ENCODE peak calls at places on chromosomes 7 and 10, in four cellular contexts. K is PC-9; L is testis; F is effector memory CD4-positive, alpha-beta T cell. C is an unnamed sample. For H3K4me1, the result is how much of the 10 kb centered on the place peaks cover.

GRCh38 chr7:376306-376969 is 86.5 kb downstream of the FOXL3 start:
- DNase-seq in F (no peak), L (no peak), K (no peak), C (no peak)

GRCh38 chr7:41652265-41652664 is 50.6 kb downstream of the INHBA start:
- DNase-seq in L (no peak), K (no peak), F (no peak), C (no peak)

GRCh38 chr10:11045995-11046394 is 28.3 kb downstream of the CELF2 start:
- DNase-seq in F (no peak), L (peak), K (no peak), C (no peak)

GRCh38 chr10:44390585-44391072 is 5.7 kb upstream of the CXCL12 start:
- DNase-seq in L (no peak), K (no peak), F (no peak), C (no peak)

GRCh38 chr7:69825031-69825681 is 226.9 kb downstream of the AUTS2 start:
- DNase-seq in L (no peak), F (no peak), K (no peak), C (no peak)

GRCh38 chr7:135716677-135717238 is 11.2 kb downstream of the SLC13A4 start:
- DNase-seq in F (no peak), K (peak), L (no peak), C (no peak)

GRCh38 chr7:44977304-44977858 is 1.4 kb downstream of the MYO1G start:
- DNase-seq in L (no peak), K (peak), F (peak), C (peak)

GRCh38 chr10:78905940-78906308 is 162.8 kb upstream of the ZMIZ1 start:
- DNase-seq in K (peak), L (no peak), F (no peak), C (no peak)

DNA sequence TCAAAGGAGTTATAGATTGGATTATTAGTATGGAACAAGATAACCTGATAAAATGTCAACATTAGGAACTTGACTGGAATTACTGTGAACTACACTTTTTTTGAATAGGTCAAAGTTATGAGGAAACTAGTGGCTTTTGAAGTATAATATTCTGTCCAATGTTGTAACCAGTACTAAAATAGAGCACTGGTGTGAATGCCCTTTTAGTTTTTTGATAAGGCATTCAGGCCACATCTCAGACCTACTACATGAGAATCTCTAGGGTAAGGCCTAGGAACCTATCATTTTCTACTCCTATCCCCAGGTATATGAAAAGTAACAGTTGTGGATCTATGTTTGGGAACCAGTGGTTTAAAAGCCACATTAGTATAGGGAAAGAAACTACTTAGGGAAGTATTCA is 16.4 kb downstream of the KMT2E start:
- DNase-seq in L (no peak), K (no peak), F (no peak), C (no peak)
- H3K4me1 ChIP-seq in L (under half), K (under half), F (under half), C (half or more)

DNA sequence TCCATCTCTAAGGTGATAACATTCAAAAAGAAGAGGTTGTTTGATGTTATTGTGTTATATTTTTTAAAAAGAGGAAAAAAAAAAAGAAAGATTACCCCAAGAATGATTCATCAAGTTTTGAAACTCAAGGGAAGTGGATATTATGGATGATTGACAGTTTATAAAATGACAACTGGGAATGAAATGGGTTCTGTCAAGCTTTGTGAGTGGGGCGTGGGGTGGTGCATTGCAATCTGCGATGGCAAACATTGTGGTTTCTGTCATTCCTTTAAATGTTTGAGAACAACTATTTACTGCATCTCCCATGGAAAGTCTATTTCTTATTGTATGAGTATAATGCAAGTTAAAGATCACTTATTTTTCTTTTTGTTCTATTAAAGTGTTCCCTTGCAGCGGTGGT is 297.0 kb downstream of the CCDC3 start:
- DNase-seq in L (no peak), F (no peak), K (peak), C (no peak)
- H3K4me1 ChIP-seq in L (under half), F (under half), K (half or more), C (under half)

GRCh38 chr7:30910369-30911073 is 1.1 kb upstream of the AQP1 start:
- DNase-seq in K (no peak), L (no peak), F (no peak), C (no peak)
- H3K4me1 ChIP-seq in K (under half), L (under half), F (under half), C (under half)

DNA sequence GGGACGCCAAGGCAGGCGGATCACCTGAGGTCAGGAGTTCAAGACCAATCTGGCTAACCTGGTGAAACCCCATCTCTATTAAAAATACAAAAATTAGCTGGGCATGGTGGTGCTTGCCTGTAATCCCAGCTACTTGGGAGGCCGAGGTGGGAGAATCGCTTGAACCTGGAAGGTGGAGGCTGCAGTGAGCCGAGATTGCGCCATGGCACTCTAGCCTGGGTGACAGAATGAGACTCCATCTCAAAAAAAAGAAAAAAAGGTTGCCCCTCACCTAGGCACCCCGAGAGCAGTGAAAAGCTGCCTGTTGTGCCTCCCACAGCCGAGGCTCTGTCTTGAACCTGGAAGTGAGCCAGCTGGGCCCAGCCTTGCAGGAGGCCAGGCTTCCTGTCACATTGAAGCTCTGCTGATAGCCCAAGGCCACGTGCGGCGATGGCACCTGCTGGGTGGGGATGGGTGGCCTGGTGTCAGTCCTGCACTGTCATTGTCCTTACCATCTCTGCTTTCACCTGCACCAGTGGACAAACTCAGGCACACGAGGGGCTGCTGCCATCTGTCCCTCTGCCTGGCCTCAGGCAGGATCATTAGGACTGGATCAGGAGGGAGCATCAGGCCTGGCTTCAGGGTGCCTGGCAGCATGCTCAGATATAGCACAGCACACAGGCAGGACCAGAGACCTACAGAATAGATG is 37.8 kb downstream of the DNAJB12 start:
- DNase-seq in L (peak), K (no peak), F (peak), C (no peak)
- H3K4me1 ChIP-seq in L (half or more), K (half or more), F (half or more), C (half or more)

DNA sequence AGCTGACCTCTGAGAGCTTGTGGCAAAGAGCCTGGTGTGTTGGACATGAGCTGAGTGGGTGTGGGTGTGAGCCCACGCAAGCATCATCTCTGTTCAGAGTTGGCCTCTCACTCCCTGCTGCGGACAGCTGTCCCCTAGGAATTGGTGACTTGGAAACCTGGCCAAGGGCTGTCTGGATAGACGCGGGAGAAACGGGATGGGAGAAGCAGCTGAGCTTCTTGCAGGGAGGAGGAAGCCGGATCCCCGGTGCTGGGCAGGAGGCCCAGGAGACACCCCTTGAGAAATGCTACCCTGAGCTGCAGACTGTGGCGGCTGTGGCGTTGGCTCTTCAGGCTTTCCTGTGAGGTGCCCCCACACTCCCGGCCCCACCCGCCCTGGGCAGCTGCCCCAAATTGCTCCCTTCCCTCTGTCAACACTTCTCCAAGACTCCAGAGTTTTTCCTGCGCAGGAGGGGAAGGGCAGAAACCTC is 121.9 kb upstream of the BTBD16 start:
- DNase-seq in F (no peak), K (no peak), L (no peak), C (no peak)
- H3K4me1 ChIP-seq in F (under half), K (under half), L (under half), C (under half)

GRCh38 chr10:122500726-122501125 is 39.4 kb downstream of the HTRA1 start:
- DNase-seq in L (no peak), K (no peak), F (no peak), C (no peak)

GRCh38 chr10:122500194-122500593 is 38.8 kb downstream of the HTRA1 start:
- DNase-seq in K (no peak), L (no peak), F (no peak), C (no peak)

GRCh38 chr10:122499491-122499941 is 38.2 kb downstream of the HTRA1 start:
- DNase-seq in L (no peak), K (no peak), F (no peak), C (no peak)

GRCh38 chr10:122498521-122498920 is 37.2 kb downstream of the HTRA1 start:
- DNase-seq in L (peak), F (no peak), K (no peak), C (no peak)

DNA sequence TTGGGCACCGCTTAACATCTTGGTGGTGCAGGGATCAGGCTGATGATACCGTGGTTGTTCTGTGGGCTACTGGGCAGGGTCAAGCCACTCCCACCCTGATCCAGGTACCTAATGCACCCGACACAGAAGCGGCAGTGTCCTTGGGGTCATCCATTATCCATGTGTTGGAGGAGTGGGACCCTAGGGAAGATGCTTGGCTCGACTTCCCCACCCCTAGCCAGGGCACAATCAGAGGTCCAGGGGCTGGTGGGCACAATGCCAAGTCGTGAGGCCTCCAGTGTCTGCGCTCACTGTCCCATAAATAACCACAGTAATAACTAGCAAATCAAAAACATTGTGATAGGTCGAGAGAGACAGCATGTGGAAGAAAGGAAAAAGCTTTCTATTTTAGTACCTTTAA is 37.7 kb downstream of the HTRA1 start:
- DNase-seq in L (no peak), F (no peak), K (no peak), C (no peak)
- H3K4me1 ChIP-seq in L (under half), F (under half), K (under half), C (under half)

GRCh38 chr10:86368987-86369386 is 2.4 kb upstream of the GRID1 start:
- DNase-seq in F (no peak), K (no peak), L (no peak), C (no peak)
- H3K4me1 ChIP-seq in F (under half), K (under half), L (under half), C (under half)

DNA sequence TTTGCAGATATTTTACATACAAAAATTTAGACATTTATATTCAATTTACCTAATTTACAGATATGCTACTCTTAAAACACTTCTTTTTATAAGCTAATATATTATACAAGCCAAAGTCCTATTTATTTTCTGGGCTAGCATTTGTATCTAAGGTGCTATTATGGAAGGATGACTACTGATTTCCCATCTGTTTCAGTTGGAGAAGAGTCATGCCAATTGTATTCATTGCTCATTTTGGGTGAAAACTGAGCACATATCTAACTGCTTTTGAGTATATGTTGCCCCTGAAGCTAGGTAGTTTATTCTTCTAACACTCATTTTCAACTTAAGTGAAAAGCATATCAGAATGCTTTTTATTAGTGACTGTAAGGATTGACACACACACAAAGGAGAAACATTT is 172.9 kb downstream of the CDK14 start:
- DNase-seq in L (no peak), K (no peak), F (no peak), C (no peak)
- H3K4me1 ChIP-seq in L (under half), K (under half), F (under half), C (under half)